ENCODE peak calls at places on chromosomes 13 and 19, in ten cellular contexts. X, I, B, V, C, A, H, F, Z and K are unnamed samples.

GRCh38 chr19:7069904-7070226 is 362 bp downstream of the ZNF557 start:
- DNase-seq in H (peak; percentile 11), C (no peak), I (no peak), V (no peak), X (no peak), Z (no peak), B (no peak), A (no peak), F (no peak), K (no peak)

GRCh38 chr19:15324791-15325519 is 7.4 kb downstream of the BRD4 start:
- DNase-seq in Z (peak; percentile 49), B (no peak), X (no peak), H (no peak), V (no peak), C (no peak), F (no peak), I (no peak), A (no peak), K (no peak)

GRCh38 chr19:46802152-46802551 is 13.8 kb upstream of the SLC1A5 start:
- DNase-seq in A (no peak), B (peak; percentile 61), F (no peak), V (no peak), H (no peak), C (no peak), I (no peak), Z (no peak), X (no peak), K (no peak)

GRCh38 chr13:21957833-21958232 is 287.0 kb downstream of the FGF9 start:
- DNase-seq in Z (no peak), F (no peak), H (no peak), A (no peak), I (no peak), X (no peak), C (peak; percentile 25), V (no peak), B (no peak), K (no peak)

GRCh38 chr19:33032218-33032781 is 32.4 kb downstream of the RHPN2 start:
- DNase-seq in A (no peak), B (peak; percentile 55), I (no peak), F (no peak), Z (no peak), V (no peak), C (no peak), X (no peak), H (peak; percentile 68), K (no peak)

GRCh38 chr13:52348983-52349780 is 56.8 kb downstream of the THSD1 start:
- DNase-seq in F (no peak), Z (no peak), C (peak; percentile 44), H (no peak), X (no peak), A (no peak), I (peak; percentile 48), V (peak; percentile 55), B (no peak), K (no peak)

GRCh38 chr19:15253513-15253912 is 21.3 kb upstream of the EPHX3 start:
- DNase-seq in V (no peak), Z (peak; percentile 72), I (no peak), X (no peak), A (no peak), C (no peak), B (no peak), F (no peak), H (no peak), K (no peak)

GRCh38 chr13:43835701-43836100 is 43.8 kb downstream of the CCDC122 start:
- DNase-seq in A (no peak), V (no peak), H (no peak), C (no peak), B (no peak), I (no peak), X (no peak), F (no peak), Z (no peak), K (no peak)

GRCh38 chr13:50910483-50910805 is 853 bp downstream of the RNASEH2B start:
- DNase-seq in V (no peak), I (peak; percentile 18), A (no peak), C (peak; percentile 56), X (no peak), Z (no peak), H (peak; percentile 48), B (no peak), F (no peak), K (no peak)

GRCh38 chr13:31090921-31091624 is 70.6 kb downstream of the HSPH1 start:
- DNase-seq in V (no peak), C (no peak), F (no peak), Z (no peak), H (peak; percentile 30), I (no peak), A (no peak), X (no peak), B (peak; percentile 54), K (no peak)

GRCh38 chr13:98411617-98412310 is 165.1 kb downstream of the STK24 start:
- DNase-seq in I (no peak), A (no peak), B (no peak), C (no peak), V (no peak), H (no peak), Z (peak; percentile 73), F (peak; percentile 33), X (no peak), K (peak; percentile 64)

GRCh38 chr19:1455002-1455335 is 5.0 kb downstream of the APC2 start:
- DNase-seq in C (no peak), A (no peak), X (no peak), Z (no peak), V (no peak), H (no peak), I (no peak), F (no peak), B (no peak), K (no peak)

GRCh38 chr19:57269515-57270250 is 10.6 kb upstream of the ZNF460 start:
- DNase-seq in B (no peak), Z (no peak), F (no peak), H (no peak), A (no peak), I (peak; percentile 12), V (peak; percentile 41), X (no peak), C (peak; percentile 62), K (no peak)

GRCh38 chr19:38209671-38210457 is 14.2 kb downstream of the DPF1 start:
- DNase-seq in A (no peak), Z (peak; percentile 89), I (no peak), C (peak; percentile 65), X (no peak), H (no peak), B (peak; percentile 50), V (no peak), F (no peak), K (peak; percentile 75)

GRCh38 chr19:2233601-2234280 is 2.4 kb downstream of the PLEKHJ1 start:
- DNase-seq in B (no peak), V (no peak), F (no peak), I (no peak), A (no peak), H (no peak), C (no peak), X (no peak), Z (no peak), K (no peak)

GRCh38 chr19:33133438-33134031 is 1.6 kb downstream of the WDR88 start:
- DNase-seq in A (no peak), H (no peak), B (peak; percentile 58), F (no peak), C (no peak), Z (no peak), X (no peak), V (no peak), I (no peak), K (no peak)

GRCh38 chr13:94305463-94305862 is 174.0 kb downstream of the DCT start:
- DNase-seq in X (no peak), H (no peak), V (peak; percentile 50), A (no peak), Z (no peak), I (no peak), C (peak; percentile 29), F (no peak), B (no peak), K (no peak)

GRCh38 chr19:43562698-43563241 is 12.6 kb downstream of the XRCC1 start:
- DNase-seq in Z (peak; percentile 92), F (peak; percentile 79), V (peak; percentile 26), B (no peak), H (peak; percentile 63), I (peak; percentile 33), X (peak; percentile 55), C (peak; percentile 42), A (peak; percentile 87), K (peak; percentile 77)

GRCh38 chr13:59497845-59498244 is 665.9 kb downstream of the DIAPH3 start:
- DNase-seq in X (no peak), H (no peak), A (no peak), Z (no peak), F (no peak), V (no peak), B (no peak), I (no peak), C (no peak), K (no peak)